ENCODE peak calls at places on chromosomes 16 and 17, in nine cellular contexts. One of them, this sample, is unnamed.

GRCh38 chr17:40705567-40705966 is 2.0 kb upstream of the KRT24 start:
- DNase-seq in activated CD4-positive, alpha-beta memory T cell treated with anti-CD3 and anti-CD28 coated beads, Interleukin-2, amount 10 ng/mL, durations not matched to agents 7 days and 5 days: no peak
- DNase-seq in NCI-H774: no peak
- DNase-seq in caudate nucleus: no peak
- DNase-seq in fibroblast of the aortic adventitia: no peak
- DNase-seq in activated CD4-positive, alpha-beta T cell treated with anti-CD3 and anti-CD28 coated beads for 48 hours: no peak
- DNase-seq in EH: no peak
- DNase-seq in anterior cingulate cortex: no peak
- DNase-seq in T-helper 1 cell: no peak
- DNase-seq in this sample: no peak

GRCh38 chr16:65763640-65764305 is 602.7 kb upstream of the CDH5 start:
- DNase-seq in activated CD4-positive, alpha-beta memory T cell treated with anti-CD3 and anti-CD28 coated beads, Interleukin-2, amount 10 ng/mL, durations not matched to agents 7 days and 5 days: no peak
- DNase-seq in NCI-H774: no peak
- DNase-seq in caudate nucleus: no peak
- DNase-seq in fibroblast of the aortic adventitia: no peak
- DNase-seq in activated CD4-positive, alpha-beta T cell treated with anti-CD3 and anti-CD28 coated beads for 48 hours: no peak
- DNase-seq in EH: no peak
- DNase-seq in anterior cingulate cortex: no peak
- DNase-seq in T-helper 1 cell: no peak
- DNase-seq in this sample: no peak

GRCh38 chr16:4176794-4177438 is 60.7 kb upstream of the ADCY9 start:
- DNase-seq in activated CD4-positive, alpha-beta memory T cell treated with anti-CD3 and anti-CD28 coated beads, Interleukin-2, amount 10 ng/mL, durations not matched to agents 7 days and 5 days: peak; percentile 26
- DNase-seq in NCI-H774: no peak
- DNase-seq in caudate nucleus: no peak
- DNase-seq in fibroblast of the aortic adventitia: peak; percentile 49
- DNase-seq in activated CD4-positive, alpha-beta T cell treated with anti-CD3 and anti-CD28 coated beads for 48 hours: no peak
- DNase-seq in EH: peak; percentile 68
- DNase-seq in anterior cingulate cortex: peak; percentile 7
- DNase-seq in T-helper 1 cell: no peak
- DNase-seq in this sample: no peak

GRCh38 chr16:17404903-17405691 is 65.7 kb downstream of the XYLT1 start:
- DNase-seq in activated CD4-positive, alpha-beta memory T cell treated with anti-CD3 and anti-CD28 coated beads, Interleukin-2, amount 10 ng/mL, durations not matched to agents 7 days and 5 days: no peak
- DNase-seq in NCI-H774: no peak
- DNase-seq in caudate nucleus: peak; percentile 88
- DNase-seq in fibroblast of the aortic adventitia: peak; percentile 94
- DNase-seq in activated CD4-positive, alpha-beta T cell treated with anti-CD3 and anti-CD28 coated beads for 48 hours: no peak
- DNase-seq in EH: peak; percentile 93
- DNase-seq in anterior cingulate cortex: peak; percentile 90
- DNase-seq in T-helper 1 cell: no peak
- DNase-seq in this sample: no peak

GRCh38 chr16:65342231-65342866 is 220.5 kb upstream of the CDH11 start:
- DNase-seq in activated CD4-positive, alpha-beta memory T cell treated with anti-CD3 and anti-CD28 coated beads, Interleukin-2, amount 10 ng/mL, durations not matched to agents 7 days and 5 days: no peak
- DNase-seq in NCI-H774: no peak
- DNase-seq in caudate nucleus: no peak
- DNase-seq in fibroblast of the aortic adventitia: no peak
- DNase-seq in activated CD4-positive, alpha-beta T cell treated with anti-CD3 and anti-CD28 coated beads for 48 hours: no peak
- DNase-seq in EH: peak; percentile 61
- DNase-seq in anterior cingulate cortex: no peak
- DNase-seq in T-helper 1 cell: no peak
- DNase-seq in this sample: no peak

GRCh38 chr17:44210342-44211192 is 8.9 kb downstream of the UBTF start:
- DNase-seq in activated CD4-positive, alpha-beta memory T cell treated with anti-CD3 and anti-CD28 coated beads, Interleukin-2, amount 10 ng/mL, durations not matched to agents 7 days and 5 days: peak; percentile 94
- DNase-seq in NCI-H774: no peak
- DNase-seq in caudate nucleus: peak; percentile 75
- DNase-seq in fibroblast of the aortic adventitia: peak; percentile 81
- DNase-seq in activated CD4-positive, alpha-beta T cell treated with anti-CD3 and anti-CD28 coated beads for 48 hours: peak; percentile 94
- DNase-seq in EH: peak; percentile 85
- DNase-seq in anterior cingulate cortex: peak; percentile 60
- DNase-seq in T-helper 1 cell: peak; percentile 92
- DNase-seq in this sample: no peak

GRCh38 chr16:70444249-70445063 is 5.6 kb upstream of the ST3GAL2 start:
- DNase-seq in activated CD4-positive, alpha-beta memory T cell treated with anti-CD3 and anti-CD28 coated beads, Interleukin-2, amount 10 ng/mL, durations not matched to agents 7 days and 5 days: no peak
- DNase-seq in NCI-H774: no peak
- DNase-seq in caudate nucleus: no peak
- DNase-seq in fibroblast of the aortic adventitia: no peak
- DNase-seq in activated CD4-positive, alpha-beta T cell treated with anti-CD3 and anti-CD28 coated beads for 48 hours: no peak
- DNase-seq in EH: no peak
- DNase-seq in anterior cingulate cortex: no peak
- DNase-seq in T-helper 1 cell: no peak
- DNase-seq in this sample: no peak

GRCh38 chr16:361872-362701 is 8.3 kb downstream of the MRPL28 start:
- DNase-seq in activated CD4-positive, alpha-beta memory T cell treated with anti-CD3 and anti-CD28 coated beads, Interleukin-2, amount 10 ng/mL, durations not matched to agents 7 days and 5 days: peak; percentile 81
- DNase-seq in NCI-H774: peak; percentile 48
- DNase-seq in caudate nucleus: peak; percentile 49
- DNase-seq in fibroblast of the aortic adventitia: peak; percentile 65
- DNase-seq in activated CD4-positive, alpha-beta T cell treated with anti-CD3 and anti-CD28 coated beads for 48 hours: peak; percentile 81
- DNase-seq in EH: peak; percentile 76
- DNase-seq in anterior cingulate cortex: peak; percentile 68
- DNase-seq in T-helper 1 cell: peak; percentile 71
- DNase-seq in this sample: peak; percentile 86

GRCh38 chr16:28538733-28539596 is at the start of gene NUPR1:
- DNase-seq in activated CD4-positive, alpha-beta memory T cell treated with anti-CD3 and anti-CD28 coated beads, Interleukin-2, amount 10 ng/mL, durations not matched to agents 7 days and 5 days: no peak
- DNase-seq in NCI-H774: no peak
- DNase-seq in caudate nucleus: peak; percentile 28
- DNase-seq in fibroblast of the aortic adventitia: peak; percentile 100
- DNase-seq in activated CD4-positive, alpha-beta T cell treated with anti-CD3 and anti-CD28 coated beads for 48 hours: no peak
- DNase-seq in EH: peak; percentile 99
- DNase-seq in anterior cingulate cortex: peak; percentile 40
- DNase-seq in T-helper 1 cell: no peak
- DNase-seq in this sample: no peak

GRCh38 chr17:20156196-20157077 is 147.3 kb downstream of the SPECC1 start:
- DNase-seq in activated CD4-positive, alpha-beta memory T cell treated with anti-CD3 and anti-CD28 coated beads, Interleukin-2, amount 10 ng/mL, durations not matched to agents 7 days and 5 days: no peak
- DNase-seq in NCI-H774: no peak
- DNase-seq in caudate nucleus: no peak
- DNase-seq in fibroblast of the aortic adventitia: peak; percentile 19
- DNase-seq in activated CD4-positive, alpha-beta T cell treated with anti-CD3 and anti-CD28 coated beads for 48 hours: peak; percentile 41
- DNase-seq in EH: peak; percentile 50
- DNase-seq in anterior cingulate cortex: no peak
- DNase-seq in T-helper 1 cell: no peak
- DNase-seq in this sample: peak; percentile 1

GRCh38 chr17:77343031-77343866 is 202.5 kb downstream of the SEC14L1 start:
- DNase-seq in activated CD4-positive, alpha-beta memory T cell treated with anti-CD3 and anti-CD28 coated beads, Interleukin-2, amount 10 ng/mL, durations not matched to agents 7 days and 5 days: no peak
- DNase-seq in NCI-H774: no peak
- DNase-seq in caudate nucleus: no peak
- DNase-seq in fibroblast of the aortic adventitia: no peak
- DNase-seq in activated CD4-positive, alpha-beta T cell treated with anti-CD3 and anti-CD28 coated beads for 48 hours: no peak
- DNase-seq in EH: no peak
- DNase-seq in anterior cingulate cortex: no peak
- DNase-seq in T-helper 1 cell: no peak
- DNase-seq in this sample: no peak

GRCh38 chr17:2181206-2181983 is 122.2 kb downstream of the SMG6 start:
- DNase-seq in activated CD4-positive, alpha-beta memory T cell treated with anti-CD3 and anti-CD28 coated beads, Interleukin-2, amount 10 ng/mL, durations not matched to agents 7 days and 5 days: no peak
- DNase-seq in NCI-H774: no peak
- DNase-seq in caudate nucleus: peak; percentile 39
- DNase-seq in fibroblast of the aortic adventitia: peak; percentile 97
- DNase-seq in activated CD4-positive, alpha-beta T cell treated with anti-CD3 and anti-CD28 coated beads for 48 hours: no peak
- DNase-seq in EH: peak; percentile 99
- DNase-seq in anterior cingulate cortex: peak; percentile 76
- DNase-seq in T-helper 1 cell: no peak
- DNase-seq in this sample: no peak

GRCh38 chr16:84254080-84254479 is 14.3 kb upstream of the KCNG4 start:
- DNase-seq in activated CD4-positive, alpha-beta memory T cell treated with anti-CD3 and anti-CD28 coated beads, Interleukin-2, amount 10 ng/mL, durations not matched to agents 7 days and 5 days: no peak
- DNase-seq in NCI-H774: no peak
- DNase-seq in caudate nucleus: no peak
- DNase-seq in fibroblast of the aortic adventitia: no peak
- DNase-seq in activated CD4-positive, alpha-beta T cell treated with anti-CD3 and anti-CD28 coated beads for 48 hours: no peak
- DNase-seq in EH: peak; percentile 52
- DNase-seq in anterior cingulate cortex: no peak
- DNase-seq in T-helper 1 cell: no peak
- DNase-seq in this sample: no peak

GRCh38 chr16:16019488-16019887 is 70.1 kb downstream of the ABCC1 start:
- DNase-seq in activated CD4-positive, alpha-beta memory T cell treated with anti-CD3 and anti-CD28 coated beads, Interleukin-2, amount 10 ng/mL, durations not matched to agents 7 days and 5 days: no peak
- DNase-seq in NCI-H774: no peak
- DNase-seq in caudate nucleus: no peak
- DNase-seq in fibroblast of the aortic adventitia: peak; percentile 67
- DNase-seq in activated CD4-positive, alpha-beta T cell treated with anti-CD3 and anti-CD28 coated beads for 48 hours: no peak
- DNase-seq in EH: peak; percentile 91
- DNase-seq in anterior cingulate cortex: no peak
- DNase-seq in T-helper 1 cell: no peak
- DNase-seq in this sample: no peak

GRCh38 chr17:82320956-82321927 is 3.8 kb upstream of the CD7 start:
- DNase-seq in activated CD4-positive, alpha-beta memory T cell treated with anti-CD3 and anti-CD28 coated beads, Interleukin-2, amount 10 ng/mL, durations not matched to agents 7 days and 5 days: peak; percentile 63
- DNase-seq in NCI-H774: peak; percentile 17
- DNase-seq in caudate nucleus: no peak
- DNase-seq in fibroblast of the aortic adventitia: no peak
- DNase-seq in activated CD4-positive, alpha-beta T cell treated with anti-CD3 and anti-CD28 coated beads for 48 hours: peak; percentile 86
- DNase-seq in EH: no peak
- DNase-seq in anterior cingulate cortex: no peak
- DNase-seq in T-helper 1 cell: peak; percentile 62
- DNase-seq in this sample: no peak

GRCh38 chr17:78493455-78494188 is 83.6 kb downstream of the DNAH17 start:
- DNase-seq in activated CD4-positive, alpha-beta memory T cell treated with anti-CD3 and anti-CD28 coated beads, Interleukin-2, amount 10 ng/mL, durations not matched to agents 7 days and 5 days: no peak
- DNase-seq in NCI-H774: no peak
- DNase-seq in caudate nucleus: no peak
- DNase-seq in fibroblast of the aortic adventitia: no peak
- DNase-seq in activated CD4-positive, alpha-beta T cell treated with anti-CD3 and anti-CD28 coated beads for 48 hours: no peak
- DNase-seq in EH: no peak
- DNase-seq in anterior cingulate cortex: no peak
- DNase-seq in T-helper 1 cell: no peak
- DNase-seq in this sample: no peak

GRCh38 chr16:68116256-68116853 is 31.2 kb downstream of the NFATC3 start:
- DNase-seq in activated CD4-positive, alpha-beta memory T cell treated with anti-CD3 and anti-CD28 coated beads, Interleukin-2, amount 10 ng/mL, durations not matched to agents 7 days and 5 days: no peak
- DNase-seq in NCI-H774: no peak
- DNase-seq in caudate nucleus: no peak
- DNase-seq in fibroblast of the aortic adventitia: peak; percentile 62
- DNase-seq in activated CD4-positive, alpha-beta T cell treated with anti-CD3 and anti-CD28 coated beads for 48 hours: no peak
- DNase-seq in EH: peak; percentile 34
- DNase-seq in anterior cingulate cortex: no peak
- DNase-seq in T-helper 1 cell: peak; percentile 38
- DNase-seq in this sample: peak; percentile 2

GRCh38 chr17:82339634-82340580 is 6.3 kb upstream of the SECTM1 start:
- DNase-seq in activated CD4-positive, alpha-beta memory T cell treated with anti-CD3 and anti-CD28 coated beads, Interleukin-2, amount 10 ng/mL, durations not matched to agents 7 days and 5 days: no peak
- DNase-seq in NCI-H774: no peak
- DNase-seq in caudate nucleus: no peak
- DNase-seq in fibroblast of the aortic adventitia: no peak
- DNase-seq in activated CD4-positive, alpha-beta T cell treated with anti-CD3 and anti-CD28 coated beads for 48 hours: no peak
- DNase-seq in EH: no peak
- DNase-seq in anterior cingulate cortex: no peak
- DNase-seq in T-helper 1 cell: no peak
- DNase-seq in this sample: no peak

GRCh38 chr17:50549969-50550368 is 3.0 kb downstream of the SPATA20 start:
- DNase-seq in activated CD4-positive, alpha-beta memory T cell treated with anti-CD3 and anti-CD28 coated beads, Interleukin-2, amount 10 ng/mL, durations not matched to agents 7 days and 5 days: no peak
- DNase-seq in NCI-H774: no peak
- DNase-seq in caudate nucleus: no peak
- DNase-seq in fibroblast of the aortic adventitia: no peak
- DNase-seq in activated CD4-positive, alpha-beta T cell treated with anti-CD3 and anti-CD28 coated beads for 48 hours: no peak
- DNase-seq in EH: no peak
- DNase-seq in anterior cingulate cortex: no peak
- DNase-seq in T-helper 1 cell: no peak
- DNase-seq in this sample: no peak

GRCh38 chr17:21129023-21129681 is 2.4 kb downstream of the DHRS7B start:
- DNase-seq in activated CD4-positive, alpha-beta memory T cell treated with anti-CD3 and anti-CD28 coated beads, Interleukin-2, amount 10 ng/mL, durations not matched to agents 7 days and 5 days: no peak
- DNase-seq in NCI-H774: no peak
- DNase-seq in caudate nucleus: no peak
- DNase-seq in fibroblast of the aortic adventitia: peak; percentile 81
- DNase-seq in activated CD4-positive, alpha-beta T cell treated with anti-CD3 and anti-CD28 coated beads for 48 hours: no peak
- DNase-seq in EH: peak; percentile 78
- DNase-seq in anterior cingulate cortex: no peak
- DNase-seq in T-helper 1 cell: no peak
- DNase-seq in this sample: peak; percentile 10

GRCh38 chr17:17892009-17892408 is 55.2 kb upstream of the SREBF1 start:
- DNase-seq in activated CD4-positive, alpha-beta memory T cell treated with anti-CD3 and anti-CD28 coated beads, Interleukin-2, amount 10 ng/mL, durations not matched to agents 7 days and 5 days: no peak
- DNase-seq in NCI-H774: no peak
- DNase-seq in caudate nucleus: no peak
- DNase-seq in fibroblast of the aortic adventitia: no peak
- DNase-seq in activated CD4-positive, alpha-beta T cell treated with anti-CD3 and anti-CD28 coated beads for 48 hours: no peak
- DNase-seq in EH: no peak
- DNase-seq in anterior cingulate cortex: no peak
- DNase-seq in T-helper 1 cell: no peak
- DNase-seq in this sample: no peak

GRCh38 chr16:11384956-11385586 is 39.8 kb downstream of the RMI2 start:
- DNase-seq in activated CD4-positive, alpha-beta memory T cell treated with anti-CD3 and anti-CD28 coated beads, Interleukin-2, amount 10 ng/mL, durations not matched to agents 7 days and 5 days: no peak
- DNase-seq in NCI-H774: no peak
- DNase-seq in caudate nucleus: no peak
- DNase-seq in fibroblast of the aortic adventitia: no peak
- DNase-seq in activated CD4-positive, alpha-beta T cell treated with anti-CD3 and anti-CD28 coated beads for 48 hours: no peak
- DNase-seq in EH: no peak
- DNase-seq in anterior cingulate cortex: no peak
- DNase-seq in T-helper 1 cell: no peak
- DNase-seq in this sample: no peak

GRCh38 chr17:15883617-15884111 is 61.3 kb upstream of the ADORA2B start:
- DNase-seq in activated CD4-positive, alpha-beta memory T cell treated with anti-CD3 and anti-CD28 coated beads, Interleukin-2, amount 10 ng/mL, durations not matched to agents 7 days and 5 days: no peak
- DNase-seq in NCI-H774: no peak
- DNase-seq in caudate nucleus: no peak
- DNase-seq in fibroblast of the aortic adventitia: peak; percentile 68
- DNase-seq in activated CD4-positive, alpha-beta T cell treated with anti-CD3 and anti-CD28 coated beads for 48 hours: no peak
- DNase-seq in EH: peak; percentile 85
- DNase-seq in anterior cingulate cortex: no peak
- DNase-seq in T-helper 1 cell: peak; percentile 5
- DNase-seq in this sample: no peak

GRCh38 chr17:43430936-43431649 is 32.3 kb downstream of the ARL4D start:
- DNase-seq in activated CD4-positive, alpha-beta memory T cell treated with anti-CD3 and anti-CD28 coated beads, Interleukin-2, amount 10 ng/mL, durations not matched to agents 7 days and 5 days: no peak
- DNase-seq in NCI-H774: no peak
- DNase-seq in caudate nucleus: no peak
- DNase-seq in fibroblast of the aortic adventitia: no peak
- DNase-seq in activated CD4-positive, alpha-beta T cell treated with anti-CD3 and anti-CD28 coated beads for 48 hours: no peak
- DNase-seq in EH: no peak
- DNase-seq in anterior cingulate cortex: no peak
- DNase-seq in T-helper 1 cell: no peak
- DNase-seq in this sample: no peak

GRCh38 chr16:82748026-82748425 is 121.3 kb downstream of the CDH13 start:
- DNase-seq in activated CD4-positive, alpha-beta memory T cell treated with anti-CD3 and anti-CD28 coated beads, Interleukin-2, amount 10 ng/mL, durations not matched to agents 7 days and 5 days: no peak
- DNase-seq in NCI-H774: no peak
- DNase-seq in caudate nucleus: no peak
- DNase-seq in fibroblast of the aortic adventitia: peak; percentile 92
- DNase-seq in activated CD4-positive, alpha-beta T cell treated with anti-CD3 and anti-CD28 coated beads for 48 hours: no peak
- DNase-seq in EH: peak; percentile 31
- DNase-seq in anterior cingulate cortex: no peak
- DNase-seq in T-helper 1 cell: no peak
- DNase-seq in this sample: no peak

GRCh38 chr16:14300631-14301149 is 229.6 kb downstream of the MRTFB start:
- DNase-seq in activated CD4-positive, alpha-beta memory T cell treated with anti-CD3 and anti-CD28 coated beads, Interleukin-2, amount 10 ng/mL, durations not matched to agents 7 days and 5 days: peak; percentile 26
- DNase-seq in NCI-H774: peak; percentile 50
- DNase-seq in caudate nucleus: peak; percentile 43
- DNase-seq in fibroblast of the aortic adventitia: peak; percentile 87
- DNase-seq in activated CD4-positive, alpha-beta T cell treated with anti-CD3 and anti-CD28 coated beads for 48 hours: no peak
- DNase-seq in EH: peak; percentile 90
- DNase-seq in anterior cingulate cortex: peak; percentile 7
- DNase-seq in T-helper 1 cell: peak; percentile 47
- DNase-seq in this sample: peak; percentile 32

GRCh38 chr17:58272367-58273280 is 8.1 kb downstream of the MPO start:
- DNase-seq in activated CD4-positive, alpha-beta memory T cell treated with anti-CD3 and anti-CD28 coated beads, Interleukin-2, amount 10 ng/mL, durations not matched to agents 7 days and 5 days: no peak
- DNase-seq in NCI-H774: no peak
- DNase-seq in caudate nucleus: no peak
- DNase-seq in fibroblast of the aortic adventitia: no peak
- DNase-seq in activated CD4-positive, alpha-beta T cell treated with anti-CD3 and anti-CD28 coated beads for 48 hours: no peak
- DNase-seq in EH: no peak
- DNase-seq in anterior cingulate cortex: no peak
- DNase-seq in T-helper 1 cell: no peak
- DNase-seq in this sample: no peak

GRCh38 chr16:58198022-58198683 is at the start of gene CSNK2A2:
- DNase-seq in activated CD4-positive, alpha-beta memory T cell treated with anti-CD3 and anti-CD28 coated beads, Interleukin-2, amount 10 ng/mL, durations not matched to agents 7 days and 5 days: peak; percentile 74
- DNase-seq in NCI-H774: peak; percentile 59
- DNase-seq in caudate nucleus: peak; percentile 28
- DNase-seq in fibroblast of the aortic adventitia: peak; percentile 60
- DNase-seq in activated CD4-positive, alpha-beta T cell treated with anti-CD3 and anti-CD28 coated beads for 48 hours: peak; percentile 80
- DNase-seq in EH: peak; percentile 77
- DNase-seq in anterior cingulate cortex: peak; percentile 12
- DNase-seq in T-helper 1 cell: peak; percentile 67
- DNase-seq in this sample: peak; percentile 64

GRCh38 chr17:4945176-4945943 is 3.0 kb downstream of the PFN1 start:
- DNase-seq in activated CD4-positive, alpha-beta memory T cell treated with anti-CD3 and anti-CD28 coated beads, Interleukin-2, amount 10 ng/mL, durations not matched to agents 7 days and 5 days: peak; percentile 89
- DNase-seq in NCI-H774: no peak
- DNase-seq in caudate nucleus: peak; percentile 34
- DNase-seq in fibroblast of the aortic adventitia: peak; percentile 92
- DNase-seq in activated CD4-positive, alpha-beta T cell treated with anti-CD3 and anti-CD28 coated beads for 48 hours: peak; percentile 91
- DNase-seq in EH: peak; percentile 95
- DNase-seq in anterior cingulate cortex: no peak
- DNase-seq in T-helper 1 cell: peak; percentile 85
- DNase-seq in this sample: no peak

GRCh38 chr17:78135858-78136500 is 5.4 kb downstream of the TMC8 start:
- DNase-seq in activated CD4-positive, alpha-beta memory T cell treated with anti-CD3 and anti-CD28 coated beads, Interleukin-2, amount 10 ng/mL, durations not matched to agents 7 days and 5 days: no peak
- DNase-seq in NCI-H774: no peak
- DNase-seq in caudate nucleus: no peak
- DNase-seq in fibroblast of the aortic adventitia: no peak
- DNase-seq in activated CD4-positive, alpha-beta T cell treated with anti-CD3 and anti-CD28 coated beads for 48 hours: no peak
- DNase-seq in EH: no peak
- DNase-seq in anterior cingulate cortex: no peak
- DNase-seq in T-helper 1 cell: no peak
- DNase-seq in this sample: no peak

GRCh38 chr17:72222971-72223370 is 102.2 kb downstream of the SOX9 start:
- DNase-seq in activated CD4-positive, alpha-beta memory T cell treated with anti-CD3 and anti-CD28 coated beads, Interleukin-2, amount 10 ng/mL, durations not matched to agents 7 days and 5 days: no peak
- DNase-seq in NCI-H774: no peak
- DNase-seq in caudate nucleus: no peak
- DNase-seq in fibroblast of the aortic adventitia: no peak
- DNase-seq in activated CD4-positive, alpha-beta T cell treated with anti-CD3 and anti-CD28 coated beads for 48 hours: no peak
- DNase-seq in EH: no peak
- DNase-seq in anterior cingulate cortex: no peak
- DNase-seq in T-helper 1 cell: no peak
- DNase-seq in this sample: no peak

This sample was measured in COR-L47.